ENCODE peak calls at places on chromosome 14, in ten cellular contexts. L is stimulated activated naive CD4-positive, alpha-beta T cell; B is dermis microvascular lymphatic vessel endothelial cell; X is CD4-positive, CD25-positive, alpha-beta regulatory T cell; Z is epithelial cell of prostate; P is aorta; M is dermis blood vessel endothelial cell; W is endothelial cell of umbilical vein; Y is CD4-positive, alpha-beta T cell; O is NCI-H1436 treated with DMSO at 0.1 percent for 48 hours. I is an unnamed sample.

GRCh38 chr14:99033951-99034350 is 238.0 kb downstream of the BCL11B start:
- DNase-seq in L (no peak), B (no peak), X (no peak), Z (no peak), P (no peak), M (no peak), W (no peak), Y (no peak), O (no peak), I (no peak)

GRCh38 chr14:25103820-25104219 is 53.9 kb upstream of the STXBP6 start:
- DNase-seq in L (no peak), B (no peak), X (no peak), Z (no peak), P (no peak), M (no peak), W (no peak), Y (no peak), O (no peak), I (no peak)

GRCh38 chr14:63598821-63599220 is 42.9 kb downstream of the WDR89 start:
- DNase-seq in L (no peak), B (no peak), X (no peak), Z (no peak), P (no peak), M (no peak), W (no peak), Y (no peak), O (no peak), I (no peak)

GRCh38 chr14:71103662-71104484 is 196.6 kb downstream of the PCNX1 start:
- DNase-seq in L (peak; percentile 45), B (peak; percentile 45), X (no peak), Z (peak; percentile 8), P (no peak), M (peak; percentile 80), W (peak; percentile 68), Y (no peak), O (peak; percentile 2), I (no peak)

GRCh38 chr14:24056800-24057184 is 5.0 kb downstream of the CARMIL3 start:
- DNase-seq in L (no peak), B (no peak), X (no peak), Z (no peak), P (no peak), M (no peak), W (no peak), Y (no peak), O (no peak), I (no peak)

GRCh38 chr14:50832935-50833607 is 2.1 kb upstream of the NIN start:
- DNase-seq in L (no peak), B (no peak), X (no peak), Z (no peak), P (no peak), M (no peak), W (no peak), Y (no peak), O (no peak), I (no peak)

GRCh38 chr14:70188292-70188607 is 501 bp downstream of the SLC8A3 start:
- DNase-seq in L (no peak), B (no peak), X (no peak), Z (no peak), P (no peak), M (peak; percentile 20), W (peak; percentile 21), Y (no peak), O (no peak), I (no peak)

GRCh38 chr14:67999693-68000384 is 180.3 kb downstream of the RAD51B start:
- DNase-seq in L (no peak), B (peak; percentile 10), X (no peak), Z (no peak), P (no peak), M (peak; percentile 15), W (peak; percentile 48), Y (no peak), O (no peak), I (no peak)

GRCh38 chr14:64232095-64232830 is 61.9 kb downstream of the ESR2 start:
- DNase-seq in L (no peak), B (peak; percentile 25), X (no peak), Z (no peak), P (no peak), M (peak; percentile 96), W (peak; percentile 95), Y (no peak), O (no peak), I (no peak)

GRCh38 chr14:98959958-98960616 is 311.9 kb downstream of the BCL11B start:
- DNase-seq in L (no peak), B (no peak), X (no peak), Z (no peak), P (no peak), M (no peak), W (no peak), Y (no peak), O (no peak), I (no peak)

GRCh38 chr14:100590726-100591452 is 3.7 kb upstream of the BEGAIN start:
- DNase-seq in L (no peak), B (no peak), X (no peak), Z (no peak), P (peak; percentile 24), M (no peak), W (no peak), Y (no peak), O (no peak), I (no peak)

GRCh38 chr14:26841361-26841760 is 243.5 kb upstream of the NOVA1 start:
- DNase-seq in L (no peak), B (no peak), X (no peak), Z (no peak), P (no peak), M (no peak), W (peak; percentile 51), Y (no peak), O (no peak), I (no peak)

GRCh38 chr14:88352299-88353097 is 29.4 kb upstream of the KCNK10 start:
- DNase-seq in L (no peak), B (no peak), X (no peak), Z (peak; percentile 12), P (no peak), M (no peak), W (no peak), Y (no peak), O (peak; percentile 95), I (no peak)

I was measured in breast epithelium.